ENCODE peak calls at places on chromosomes 11 and 22, in four cellular contexts. U is HepG2, M is K562, B is GM12878. A is an unnamed sample.

GRCh38 chr11:93858376-93858775 is 8.0 kb upstream of the VSTM5 start:
- DNase-seq in U (no peak), M (no peak), B (no peak), A (no peak)

GRCh38 chr11:62324738-62325556 is 12.3 kb upstream of the ASRGL1 start:
- DNase-seq in B (no peak), U (peak), M (peak), A (peak)

GRCh38 chr22:50544078-50544745 is 1.5 kb upstream of the KLHDC7B start:
- DNase-seq in M (no peak), B (no peak), U (no peak), A (peak)

GRCh38 chr11:76609736-76610370 is 60.7 kb downstream of the LRRC32 start:
- DNase-seq in B (no peak), M (no peak), U (no peak), A (no peak)

GRCh38 chr11:33899383-33900037 is 7.6 kb upstream of the LMO2 start:
- DNase-seq in U (no peak), M (peak), B (no peak), A (no peak)

GRCh38 chr11:109120341-109120740 is 301.6 kb upstream of the C11orf87 start:
- DNase-seq in B (no peak), M (no peak), U (no peak), A (no peak)

GRCh38 chr11:117583063-117583801 is 213.8 kb downstream of the DSCAML1 start:
- DNase-seq in B (no peak), U (no peak), M (no peak), A (no peak)

GRCh38 chr22:23248583-23248982 is 68.3 kb downstream of the BCR start:
- DNase-seq in B (no peak), U (peak), M (peak), A (no peak)

GRCh38 chr22:21937821-21938070 is 14.9 kb downstream of the PPM1F start:
- DNase-seq in M (no peak), B (no peak), U (no peak), A (no peak)

DNA sequence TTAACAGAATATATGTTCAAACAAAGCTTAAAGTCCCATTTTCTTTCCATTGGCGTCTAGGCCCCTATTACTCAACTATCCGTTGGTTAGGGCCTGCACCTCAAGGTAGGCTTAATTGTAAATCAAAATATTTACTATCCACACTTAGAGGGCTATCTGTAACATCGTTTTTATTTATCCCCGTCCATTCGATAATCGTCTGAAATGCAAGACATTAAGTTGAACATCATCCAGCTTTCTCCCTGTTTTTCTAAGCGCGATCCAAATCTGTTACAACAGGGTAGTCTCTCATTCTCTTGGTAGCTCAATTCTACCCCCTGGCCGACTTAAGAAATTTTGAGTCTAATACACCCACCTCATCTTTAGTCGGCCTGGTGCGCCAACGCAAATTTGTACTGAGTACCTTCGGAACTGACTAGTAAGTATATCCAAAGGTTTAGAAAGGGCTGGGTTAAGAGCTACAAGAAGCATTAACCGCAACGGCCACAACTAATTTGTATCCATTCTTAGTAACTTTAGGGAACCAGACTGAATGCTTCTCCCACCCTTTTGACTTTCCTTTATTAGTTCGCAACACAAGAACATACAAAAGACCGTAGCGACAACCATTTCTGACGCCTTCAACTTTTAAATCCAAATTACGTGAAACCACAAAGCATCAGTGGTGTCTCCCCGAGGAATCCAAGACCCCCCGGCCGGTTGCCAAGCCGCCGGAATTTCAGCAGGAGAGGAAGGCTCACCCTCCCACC is 1.1 kb upstream of the ZNF143 start:
- DNase-seq in M (no peak), B (no peak), U (peak), A (no peak)
- TF ChIP-seq ETV6 in M (no peak), B (no peak), U (no peak), A (no peak)

GRCh38 chr22:33328789-33329296 is 270.7 kb upstream of the SYN3 start:
- DNase-seq in M (no peak), U (peak), B (no peak), A (no peak)
- TF ChIP-seq ETV6 in M (no peak), U (no peak), B (no peak), A (no peak)

GRCh38 chr22:20095521-20095920 is 15.5 kb downstream of the DGCR8 start:
- DNase-seq in U (no peak), M (no peak), B (no peak), A (no peak)
- TF ChIP-seq ETV6 in U (no peak), M (no peak), B (no peak), A (no peak)

DNA sequence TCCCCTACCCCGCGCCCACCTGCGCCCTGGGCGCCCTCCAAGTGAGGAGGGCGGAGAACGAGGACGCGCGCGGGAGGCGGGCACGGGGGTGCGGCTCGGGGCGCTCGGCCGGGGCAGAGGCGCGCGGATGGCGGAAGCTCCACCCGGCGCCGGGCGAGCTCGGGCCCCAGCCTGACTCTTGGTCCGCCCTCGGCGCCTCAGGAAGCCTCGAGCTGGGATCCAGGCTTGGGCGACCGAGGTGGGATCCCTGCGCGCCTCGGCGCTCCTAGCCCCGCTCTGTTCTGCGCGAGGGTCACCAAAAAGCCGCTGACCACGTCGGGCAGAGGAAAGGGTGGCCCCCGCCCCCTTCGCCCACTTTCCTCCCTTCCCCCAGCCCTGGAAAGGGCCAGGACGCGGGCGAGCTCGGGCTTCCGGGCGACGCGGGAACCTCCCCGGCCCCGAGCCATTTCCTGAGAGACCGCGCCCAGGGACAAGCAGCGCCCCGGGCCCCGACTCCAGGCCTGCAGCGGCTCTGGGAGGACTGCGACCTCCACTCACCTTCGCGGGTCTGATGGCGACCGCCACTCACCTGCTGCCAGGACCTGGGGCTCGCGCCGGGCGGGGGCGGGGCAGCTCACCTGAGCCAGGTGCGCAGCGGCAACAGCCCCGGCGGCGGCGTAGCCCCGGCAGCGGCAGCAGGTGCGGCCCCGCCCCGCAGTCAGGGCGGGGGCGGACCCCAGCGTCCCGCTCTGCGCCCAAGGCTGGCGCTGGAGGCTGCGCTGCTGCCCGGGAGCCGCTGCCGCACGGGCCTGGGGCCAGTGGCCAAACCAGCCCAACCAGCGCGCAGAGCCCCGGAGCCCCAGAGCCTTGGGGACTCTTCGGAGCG is 2.2 kb upstream of the SIGIRR start:
- DNase-seq in U (no peak), M (no peak), B (no peak), A (peak)
- TF ChIP-seq ETV6 in U (no peak), M (no peak), B (no peak), A (peak)

GRCh38 chr22:41263704-41264103 is 22.3 kb downstream of the RANGAP1 start:
- DNase-seq in M (no peak), U (no peak), B (no peak), A (no peak)
- TF ChIP-seq ETV6 in M (no peak), U (no peak), B (no peak), A (no peak)

A was measured in WTC11.